ENCODE peak calls at places on chromosomes 11 and 22, in nine cellular contexts. J, K, E, R, I, Y, U, G and O are unnamed samples.
A peak's percentile ranks its signal among the peaks of the same experiment; 100 is the strongest.

GRCh38 chr11:45917286-45917622 is 423 bp downstream of the PEX16 start:
- DNase-seq in K (no peak), G (peak; percentile 83), R (no peak), I (no peak), Y (no peak), U (no peak), J (no peak), E (no peak), O (no peak)

GRCh38 chr11:111761056-111761455 is 5.1 kb downstream of the PPP2R1B start:
- DNase-seq in I (no peak), K (no peak), Y (no peak), U (no peak), J (no peak), G (no peak), E (no peak), R (no peak), O (no peak)

GRCh38 chr11:16920559-16920958 is 93.7 kb downstream of the PLEKHA7 start:
- DNase-seq in J (no peak), U (no peak), E (no peak), K (no peak), G (no peak), I (no peak), Y (no peak), R (no peak), O (no peak)

GRCh38 chr22:29259253-29259899 is 8.4 kb downstream of the RHBDD3 start:
- DNase-seq in G (no peak), R (no peak), Y (no peak), J (no peak), U (no peak), K (no peak), E (no peak), I (no peak), O (no peak)

GRCh38 chr11:36447947-36448346 is 62.1 kb downstream of the TRAF6 start:
- DNase-seq in U (no peak), R (no peak), J (peak; percentile 67), G (no peak), E (no peak), K (no peak), I (no peak), Y (no peak), O (no peak)

GRCh38 chr11:44036811-44037657 is 10.7 kb upstream of the ACCSL start:
- DNase-seq in R (peak; percentile 65), Y (peak; percentile 93), J (peak; percentile 72), I (peak; percentile 86), G (peak; percentile 95), E (peak; percentile 67), U (peak; percentile 84), K (peak; percentile 77), O (peak; percentile 90)

GRCh38 chr22:39738746-39739145 is 154.8 kb downstream of the ENTHD1 start:
- DNase-seq in R (no peak), K (no peak), U (no peak), G (no peak), E (no peak), Y (no peak), I (no peak), J (no peak), O (peak; percentile 11)

GRCh38 chr11:93000511-93001476 is 31.3 kb downstream of the MTNR1B start:
- DNase-seq in E (no peak), I (no peak), G (no peak), Y (no peak), J (no peak), R (peak; percentile 86), U (no peak), K (no peak), O (peak; percentile 63)

GRCh38 chr22:37588540-37589215 is 8.8 kb upstream of the LGALS2 start:
- DNase-seq in G (no peak), U (no peak), K (no peak), Y (no peak), I (no peak), E (no peak), R (no peak), J (no peak), O (no peak)

GRCh38 chr11:120500414-120500936 is 11.1 kb upstream of the GRIK4 start:
- DNase-seq in R (peak; percentile 10), I (no peak), K (peak; percentile 55), J (no peak), Y (peak; percentile 30), G (peak; percentile 68), E (no peak), U (no peak), O (no peak)

GRCh38 chr11:1753426-1754305 is 3.3 kb upstream of the IFITM10 start:
- DNase-seq in R (no peak), U (no peak), Y (no peak), K (no peak), E (no peak), J (no peak), G (no peak), I (no peak), O (no peak)

GRCh38 chr11:47460571-47461235 is 11.8 kb upstream of the RAPSN start:
- DNase-seq in I (no peak), U (no peak), G (peak; percentile 3), J (no peak), K (no peak), E (no peak), R (no peak), Y (no peak), O (no peak)

GRCh38 chr22:17707526-17707925 is 66.7 kb downstream of the BID start:
- DNase-seq in K (no peak), G (no peak), E (no peak), J (no peak), R (peak; percentile 67), I (no peak), Y (no peak), U (no peak), O (no peak)

GRCh38 chr11:110261195-110262140 is 34.9 kb downstream of the RDX start:
- DNase-seq in R (peak; percentile 57), Y (no peak), K (no peak), J (no peak), G (no peak), E (no peak), I (no peak), U (no peak), O (no peak)
- H3K36me3 ChIP-seq in R (peaks cover 4% of the 10 kb centered on the region), Y (peaks cover 2% of the 10 kb centered on the region), K (peaks cover 68% of the 10 kb centered on the region), J (peaks cover 36% of the 10 kb centered on the region), G (peaks cover 9% of the 10 kb centered on the region), E (peaks cover 4% of the 10 kb centered on the region), I (peaks cover 91% of the 10 kb centered on the region), U (no peaks in the 10 kb centered on the region), O (peaks cover 7% of the 10 kb centered on the region)

DNA sequence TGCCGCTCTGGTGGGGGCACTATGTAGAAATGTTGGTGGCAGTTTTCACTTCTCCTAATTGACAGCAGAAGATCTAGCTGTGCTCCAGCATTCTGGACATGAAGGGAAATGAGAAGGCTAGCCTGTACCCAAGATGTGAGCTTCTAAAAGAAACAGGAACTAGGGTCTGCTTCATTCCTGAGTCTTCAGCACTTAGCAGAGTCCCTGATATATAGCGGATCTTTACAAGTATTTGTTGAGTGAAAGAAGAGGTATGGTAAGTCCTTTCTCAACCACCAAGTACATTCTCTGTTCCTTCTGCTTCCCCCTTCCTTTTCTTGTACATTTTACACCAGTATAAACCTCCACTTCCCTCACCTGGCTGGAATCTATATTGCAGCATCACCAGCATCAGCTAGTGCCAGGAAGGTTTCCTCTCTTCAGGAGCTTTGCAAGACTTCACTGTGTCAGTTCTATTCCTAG is 408.3 kb upstream of the CADM1 start:
- DNase-seq in R (no peak), I (no peak), J (no peak), Y (no peak), G (no peak), K (no peak), U (no peak), E (no peak), O (no peak)
- TF ChIP-seq CTCF in R (no peak), I (no peak), J (no peak), Y (no peak), G (no peak), K (peak; percentile 9), U (no peak), E (no peak), O (peak; percentile 40)

GRCh38 chr22:43244385-43244784 is 57.5 kb upstream of the TTLL12 start:
- DNase-seq in E (no peak), R (no peak), Y (no peak), J (no peak), I (no peak), G (no peak), K (no peak), U (no peak), O (no peak)
- H3K27ac ChIP-seq in E (no peak overlapping the region), R (no peak overlapping the region), Y (no peak overlapping the region), J (no peak overlapping the region), I (no peak overlapping the region), G (no peak overlapping the region), K (no peak overlapping the region), U (no peak overlapping the region), O (no peak overlapping the region)

GRCh38 chr11:71438650-71439049 is 9.5 kb downstream of the DHCR7 start:
- DNase-seq in U (no peak), Y (no peak), G (no peak), I (no peak), R (no peak), J (no peak), E (no peak), K (no peak), O (no peak)

GRCh38 chr11:71442123-71442522 is 6.1 kb downstream of the DHCR7 start:
- DNase-seq in R (no peak), U (no peak), J (no peak), G (peak; percentile 44), E (no peak), I (no peak), K (no peak), Y (no peak), O (no peak)

GRCh38 chr11:71442880-71443279 is 5.3 kb downstream of the DHCR7 start:
- DNase-seq in K (no peak), R (no peak), I (no peak), J (no peak), G (peak; percentile 25), Y (no peak), U (no peak), E (no peak), O (no peak)

GRCh38 chr11:71440021-71440755 is 8.0 kb downstream of the DHCR7 start:
- DNase-seq in J (no peak), U (no peak), E (no peak), K (no peak), G (no peak), I (no peak), R (no peak), Y (no peak), O (no peak)

GRCh38 chr11:71441251-71441650 is 6.9 kb downstream of the DHCR7 start:
- DNase-seq in E (no peak), I (no peak), G (no peak), U (no peak), J (no peak), Y (no peak), K (no peak), R (no peak), O (no peak)
- H3K36me3 ChIP-seq in E (peaks cover 54% of the 10 kb centered on the region), I (peaks cover 64% of the 10 kb centered on the region), G (peaks cover 4% of the 10 kb centered on the region), U (no peaks in the 10 kb centered on the region), J (peaks cover 6% of the 10 kb centered on the region), Y (peaks cover 4% of the 10 kb centered on the region), K (peaks cover 63% of the 10 kb centered on the region), R (peaks cover 49% of the 10 kb centered on the region), O (peaks cover 69% of the 10 kb centered on the region)

DNA sequence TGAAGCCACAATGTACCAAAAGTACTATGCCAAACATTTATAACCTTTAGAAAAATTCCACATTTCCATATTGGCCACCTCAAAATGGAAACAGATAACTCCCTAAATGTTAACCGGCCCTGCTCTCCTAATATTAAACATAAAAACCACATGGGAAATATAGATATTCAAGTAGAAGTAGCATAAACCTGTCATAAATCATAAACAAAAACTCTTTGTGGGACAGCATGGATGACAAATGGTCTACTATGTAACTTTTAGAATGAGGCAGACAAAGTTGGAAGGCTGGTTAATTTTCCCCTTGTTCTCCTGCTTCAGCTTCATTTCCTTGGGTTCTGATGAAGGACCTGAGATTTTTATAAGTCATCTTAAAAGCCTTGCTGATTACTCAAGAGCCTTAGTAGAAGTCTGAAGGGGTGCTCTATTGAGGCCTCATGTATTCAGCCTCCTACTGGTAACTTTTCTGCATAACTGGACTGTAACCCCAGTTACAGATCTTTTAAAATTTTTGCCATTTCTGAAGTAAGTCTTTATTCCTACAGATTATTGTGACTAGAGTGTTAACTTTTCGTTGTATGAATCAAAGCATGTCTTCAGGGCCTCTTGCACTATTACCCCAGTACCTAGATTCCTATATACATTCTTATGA is 116.4 kb downstream of the STIM1 start:
- DNase-seq in J (no peak), K (no peak), R (no peak), I (no peak), E (no peak), G (no peak), U (no peak), Y (no peak), O (no peak)
- TF ChIP-seq CTCF in J (no peak), K (no peak), R (no peak), I (no peak), E (no peak), G (no peak), U (no peak), Y (no peak), O (peak; percentile 29)